ENCODE peak calls at places on chromosomes 6 and 20, in four cellular contexts. S is mammary epithelial cell, T is GOT3, X is left cardiac atrium. M is an unnamed sample.

GRCh38 chr20:20010639-20011500 is 6.3 kb upstream of the NAA20 start:
- DNase-seq in S (no peak), T (no peak), X (no peak), M (no peak)

GRCh38 chr6:139738801-139739490 is 364.5 kb upstream of the CITED2 start:
- DNase-seq in S (no peak), T (no peak), X (no peak), M (no peak)

GRCh38 chr20:17749979-17750721 is 50.4 kb downstream of the BANF2 start:
- DNase-seq in S (no peak), T (no peak), X (peak), M (peak)

GRCh38 chr6:158402184-158402583 is 89.9 kb downstream of the TULP4 start:
- DNase-seq in S (no peak), T (no peak), X (no peak), M (no peak)

GRCh38 chr6:26743157-26743821 is 83.7 kb upstream of the ZNF322 start:
- DNase-seq in S (peak), T (no peak), X (peak), M (no peak)

GRCh38 chr20:38043512-38044300 is 10.2 kb downstream of the RPRD1B start:
- DNase-seq in S (peak), T (no peak), X (no peak), M (no peak)

GRCh38 chr6:154112181-154112809 is 73.3 kb downstream of the OPRM1 start:
- DNase-seq in S (peak), T (no peak), X (no peak), M (no peak)

GRCh38 chr20:59322101-59322500 is 21.7 kb downstream of the EDN3 start:
- DNase-seq in S (no peak), T (no peak), X (no peak), M (no peak)

GRCh38 chr6:3286641-3287171 is 28.0 kb downstream of the PSMG4 start:
- DNase-seq in S (no peak), T (no peak), X (no peak), M (no peak)

GRCh38 chr6:159984268-159984786 is 15.4 kb downstream of the IGF2R start:
- DNase-seq in S (peak), T (no peak), X (no peak), M (no peak)

GRCh38 chr6:43308101-43308989 is at the start of gene CRIP3:
- DNase-seq in S (peak), T (no peak), X (peak), M (no peak)

GRCh38 chr20:3374296-3374695 is 33.2 kb downstream of the DNAAF9 start:
- DNase-seq in S (no peak), T (no peak), X (no peak), M (no peak)

GRCh38 chr6:30061766-30062458 is 847 bp downstream of the POLR1H start:
- DNase-seq in S (peak), T (no peak), X (no peak), M (no peak)

GRCh38 chr20:33685328-33686007 is 717 bp downstream of the E2F1 start:
- DNase-seq in S (peak), T (no peak), X (no peak), M (no peak)

GRCh38 chr20:48910360-48910781 is 11.1 kb upstream of the ARFGEF2 start:
- DNase-seq in S (no peak), T (no peak), X (no peak), M (no peak)

GRCh38 chr6:106858653-106859092 is 115.9 kb downstream of the CD24 start:
- DNase-seq in S (peak), T (peak), X (no peak), M (no peak)

M was measured in right atrium auricular region.